ENCODE peak calls at places on chromosomes 6 and 20, in four cellular contexts. J is K562, K is GM12878, U is HL-60. B is an unnamed sample.

GRCh38 chr20:49677777-49678758 is 35.6 kb downstream of the B4GALT5 start:
- DNase-seq in J (no peak), K (no peak), U (no peak), B (no peak)

GRCh38 chr6:107154131-107154906 is 39.0 kb upstream of the BEND3 start:
- DNase-seq in J (peak; percentile 21), K (no peak), U (no peak), B (no peak)

GRCh38 chr6:66496659-66497058 is 789.6 kb upstream of the EYS start:
- DNase-seq in J (peak; percentile 7), K (no peak), U (no peak), B (no peak)

GRCh38 chr20:313948-314347 is 11.4 kb upstream of the SOX12 start:
- DNase-seq in J (no peak), K (no peak), U (no peak), B (no peak)

GRCh38 chr6:84554069-84554468 is 210.3 kb downstream of the TBX18 start:
- DNase-seq in J (no peak), K (no peak), U (no peak), B (no peak)

GRCh38 chr20:31497838-31498540 is 16.3 kb upstream of the HM13 start:
- DNase-seq in J (peak; percentile 58), K (no peak), U (no peak), B (no peak)

GRCh38 chr20:62063601-62063980 is 2.1 kb downstream of the TAF4 start:
- DNase-seq in J (no peak), K (no peak), U (no peak), B (no peak)

GRCh38 chr6:157150076-157150475 is 173.2 kb downstream of the TMEM242 start:
- DNase-seq in J (no peak), K (no peak), U (no peak), B (no peak)

GRCh38 chr6:23173231-23173630 is 603.9 kb downstream of the HDGFL1 start:
- DNase-seq in J (no peak), K (no peak), U (no peak), B (no peak)

GRCh38 chr20:50728981-50729874 is 2.2 kb upstream of the PARD6B start:
- DNase-seq in J (no peak), K (no peak), U (no peak), B (no peak)

GRCh38 chr6:134052776-134053120 is 324 bp upstream of the SLC2A12 start:
- DNase-seq in J (no peak), K (no peak), U (no peak), B (no peak)

GRCh38 chr20:62025832-62026563 is 39.7 kb downstream of the TAF4 start:
- DNase-seq in J (peak; percentile 60), K (no peak), U (no peak), B (no peak)

GRCh38 chr20:46984391-46984790 is 89.7 kb downstream of the EYA2 start:
- DNase-seq in J (no peak), K (no peak), U (no peak), B (no peak)

GRCh38 chr6:68235192-68235812 is 399.8 kb upstream of the ADGRB3 start:
- DNase-seq in J (no peak), K (no peak), U (no peak), B (no peak)

GRCh38 chr6:119076173-119076965 is 2.1 kb downstream of the FAM184A start:
- DNase-seq in J (no peak), K (no peak), U (no peak), B (no peak)

GRCh38 chr6:17418281-17419188 is 25.1 kb downstream of the CAP2 start:
- DNase-seq in J (no peak), K (no peak), U (no peak), B (no peak)

GRCh38 chr6:135358251-135358821 is 139.2 kb downstream of the AHI1 start:
- DNase-seq in J (no peak), K (no peak), U (peak; percentile 18), B (no peak)

GRCh38 chr6:29633532-29633901 is 534 bp upstream of the GABBR1 start:
- DNase-seq in J (no peak), K (no peak), U (no peak), B (no peak)

GRCh38 chr20:3407426-3408250 is at the start of gene DNAAF9:
- DNase-seq in J (peak; percentile 92), K (no peak), U (peak; percentile 82), B (peak; percentile 81)

GRCh38 chr6:146635174-146635573 is 36.4 kb downstream of the ADGB start:
- DNase-seq in J (no peak), K (no peak), U (no peak), B (no peak)

GRCh38 chr6:36124881-36125280 is 5.4 kb upstream of the MAPK13 start:
- DNase-seq in J (no peak), K (no peak), U (no peak), B (no peak)

GRCh38 chr6:10048370-10049297 is 366.2 kb downstream of the TFAP2A start:
- DNase-seq in J (no peak), K (no peak), U (no peak), B (no peak)

GRCh38 chr6:52312461-52312860 is 27.9 kb upstream of the MCM3 start:
- DNase-seq in J (no peak), K (no peak), U (no peak), B (no peak)

GRCh38 chr20:56815796-56816195 is 186.7 kb downstream of the TFAP2C start:
- DNase-seq in J (no peak), K (no peak), U (no peak), B (no peak)

GRCh38 chr6:35498407-35499045 is 1.6 kb upstream of the TEAD3 start:
- DNase-seq in J (peak; percentile 44), K (no peak), U (no peak), B (no peak)

GRCh38 chr6:11025911-11026635 is 18.0 kb downstream of the ELOVL2 start:
- DNase-seq in J (no peak), K (no peak), U (no peak), B (no peak)

GRCh38 chr20:40984496-40984895 is 44.1 kb upstream of the TOP1 start:
- DNase-seq in J (no peak), K (no peak), U (no peak), B (no peak)

GRCh38 chr20:64056639-64056888 is 6.4 kb upstream of the TCEA2 start:
- DNase-seq in J (no peak), K (no peak), U (no peak), B (no peak)

GRCh38 chr6:29989211-29989610 is 46.9 kb downstream of the HLA-A start:
- DNase-seq in J (no peak), K (no peak), U (no peak), B (no peak)

DNA sequence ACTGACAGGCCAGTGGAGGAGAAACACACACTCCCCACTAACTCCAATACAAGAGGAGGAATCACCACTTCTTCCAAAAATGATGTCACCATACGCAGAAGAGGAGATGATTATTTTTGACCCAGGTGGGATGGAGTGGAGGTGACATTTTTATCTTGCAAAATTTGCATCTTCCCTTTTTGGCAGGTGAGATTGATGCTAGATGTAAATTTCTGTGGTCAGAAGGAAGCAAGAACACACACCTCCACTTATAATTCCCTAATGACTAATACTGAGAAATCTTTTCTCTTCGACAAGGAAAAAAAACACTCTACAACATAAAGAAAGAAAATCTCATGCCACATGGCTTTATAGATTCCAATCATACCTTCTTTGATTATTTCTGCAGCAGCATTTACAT is 182.1 kb upstream of the PHACTR1 start:
- DNase-seq in J (no peak), K (no peak), U (no peak), B (no peak)
- TF ChIP-seq SPI1 in J (no peak), K (no peak), U (no peak), B (no peak)

GRCh38 chr6:1613631-1614447 is 4.1 kb downstream of the FOXC1 start:
- DNase-seq in J (no peak), K (no peak), U (no peak), B (no peak)
- TF ChIP-seq SPI1 in J (no peak), K (no peak), U (no peak), B (no peak)

GRCh38 chr6:152026291-152026690 is 218.8 kb downstream of the ESR1 start:
- DNase-seq in J (no peak), K (no peak), U (no peak), B (no peak)
- TF ChIP-seq SPI1 in J (no peak), K (no peak), U (no peak), B (no peak)

GRCh38 chr6:47405273-47405672 is 72.3 kb upstream of the CD2AP start:
- DNase-seq in J (no peak), K (no peak), U (no peak), B (no peak)
- TF ChIP-seq SPI1 in J (no peak), K (no peak), U (no peak), B (no peak)

DNA sequence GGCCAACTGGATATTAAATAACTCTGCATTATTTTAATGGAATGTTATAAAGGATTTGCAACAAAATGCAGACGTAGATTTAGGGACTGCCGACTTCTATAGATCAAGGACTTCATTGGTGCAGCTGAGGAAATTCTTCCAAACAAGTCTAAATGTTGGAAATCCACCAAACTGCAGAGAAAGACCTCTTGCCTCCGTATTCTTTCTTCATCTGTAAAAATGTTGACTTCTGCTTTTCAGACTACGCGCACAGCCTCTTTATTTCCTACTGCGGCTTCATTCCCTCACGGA is 1.5 kb upstream of the QKI start:
- DNase-seq in J (no peak), K (no peak), U (no peak), B (no peak)
- TF ChIP-seq SPI1 in J (peak; percentile 90), K (peak; percentile 68), U (peak; percentile 95), B (peak; percentile 71)

B was measured in GM12891.